ENCODE peak calls at places on chromosomes 13 and 19, in eight cellular contexts. One of them, this sample, is unnamed. For H3K4me1, the result is how much of the 10 kb centered on the place peaks cover.

GRCh38 chr19:47330466-47330869 is 1.5 kb upstream of the C5AR2 start:
- DNase-seq in adrenal gland: peak
- DNase-seq in transverse colon: no peak
- DNase-seq in lung: no peak
- DNase-seq in CD4-positive, CD25-positive, alpha-beta regulatory T cell: peak
- DNase-seq in breast epithelium: no peak
- DNase-seq in neuronal stem cell: no peak
- DNase-seq in RWPE2: no peak
- DNase-seq in this sample: no peak

GRCh38 chr13:90362718-90363117 is 984.8 kb upstream of the MIR17HG start:
- DNase-seq in neuronal stem cell: no peak
- DNase-seq in adrenal gland: no peak
- DNase-seq in RWPE2: no peak
- DNase-seq in breast epithelium: no peak
- DNase-seq in transverse colon: no peak
- DNase-seq in CD4-positive, CD25-positive, alpha-beta regulatory T cell: no peak
- DNase-seq in lung: no peak
- DNase-seq in this sample: no peak

GRCh38 chr19:39818626-39819097 is 15.3 kb downstream of the DYRK1B start:
- DNase-seq in CD4-positive, CD25-positive, alpha-beta regulatory T cell: no peak
- DNase-seq in breast epithelium: no peak
- DNase-seq in neuronal stem cell: no peak
- DNase-seq in adrenal gland: no peak
- DNase-seq in lung: no peak
- DNase-seq in RWPE2: peak
- DNase-seq in transverse colon: no peak
- DNase-seq in this sample: no peak

GRCh38 chr13:90261343-90261742 is 1086.1 kb upstream of the MIR17HG start:
- DNase-seq in breast epithelium: no peak
- DNase-seq in neuronal stem cell: no peak
- DNase-seq in lung: no peak
- DNase-seq in transverse colon: no peak
- DNase-seq in CD4-positive, CD25-positive, alpha-beta regulatory T cell: no peak
- DNase-seq in adrenal gland: no peak
- DNase-seq in RWPE2: no peak
- DNase-seq in this sample: no peak

GRCh38 chr19:3055741-3056453 is 6.4 kb downstream of the TLE5 start:
- DNase-seq in adrenal gland: no peak
- DNase-seq in transverse colon: peak
- DNase-seq in lung: peak
- DNase-seq in neuronal stem cell: no peak
- DNase-seq in breast epithelium: peak
- DNase-seq in RWPE2: peak
- DNase-seq in CD4-positive, CD25-positive, alpha-beta regulatory T cell: no peak
- DNase-seq in this sample: peak

GRCh38 chr13:98494769-98495168 is 82.1 kb downstream of the STK24 start:
- DNase-seq in CD4-positive, CD25-positive, alpha-beta regulatory T cell: no peak
- DNase-seq in RWPE2: no peak
- DNase-seq in transverse colon: no peak
- DNase-seq in breast epithelium: no peak
- DNase-seq in lung: no peak
- DNase-seq in adrenal gland: no peak
- DNase-seq in neuronal stem cell: no peak
- DNase-seq in this sample: no peak

GRCh38 chr19:49403404-49404187 is 15.5 kb downstream of the KASH5 start:
- DNase-seq in CD4-positive, CD25-positive, alpha-beta regulatory T cell: no peak
- DNase-seq in breast epithelium: no peak
- DNase-seq in transverse colon: no peak
- DNase-seq in RWPE2: no peak
- DNase-seq in adrenal gland: no peak
- DNase-seq in neuronal stem cell: no peak
- DNase-seq in lung: no peak
- DNase-seq in this sample: no peak

GRCh38 chr13:111027481-111028439 is 87.3 kb upstream of the ARHGEF7 start:
- DNase-seq in breast epithelium: no peak
- DNase-seq in lung: no peak
- DNase-seq in transverse colon: no peak
- DNase-seq in CD4-positive, CD25-positive, alpha-beta regulatory T cell: no peak
- DNase-seq in RWPE2: no peak
- DNase-seq in adrenal gland: no peak
- DNase-seq in neuronal stem cell: no peak
- DNase-seq in this sample: no peak

GRCh38 chr13:94795292-94795691 is 82.9 kb upstream of the SOX21 start:
- DNase-seq in lung: no peak
- DNase-seq in adrenal gland: no peak
- DNase-seq in breast epithelium: no peak
- DNase-seq in CD4-positive, CD25-positive, alpha-beta regulatory T cell: no peak
- DNase-seq in RWPE2: no peak
- DNase-seq in neuronal stem cell: no peak
- DNase-seq in transverse colon: no peak
- DNase-seq in this sample: no peak

GRCh38 chr19:56133858-56134654 is 7.0 kb upstream of the ZNF444 start:
- DNase-seq in neuronal stem cell: no peak
- DNase-seq in transverse colon: no peak
- DNase-seq in RWPE2: no peak
- DNase-seq in adrenal gland: no peak
- DNase-seq in breast epithelium: no peak
- DNase-seq in CD4-positive, CD25-positive, alpha-beta regulatory T cell: no peak
- DNase-seq in lung: peak
- DNase-seq in this sample: peak

GRCh38 chr19:1267441-1268391 is 1.4 kb upstream of the CIRBP start:
- DNase-seq in transverse colon: no peak
- DNase-seq in lung: no peak
- DNase-seq in breast epithelium: no peak
- DNase-seq in RWPE2: no peak
- DNase-seq in CD4-positive, CD25-positive, alpha-beta regulatory T cell: no peak
- DNase-seq in neuronal stem cell: no peak
- DNase-seq in adrenal gland: no peak
- DNase-seq in this sample: no peak

GRCh38 chr13:90928109-90928508 is 419.4 kb upstream of the MIR17HG start:
- DNase-seq in lung: no peak
- DNase-seq in adrenal gland: no peak
- DNase-seq in CD4-positive, CD25-positive, alpha-beta regulatory T cell: no peak
- DNase-seq in neuronal stem cell: no peak
- DNase-seq in transverse colon: no peak
- DNase-seq in RWPE2: no peak
- DNase-seq in breast epithelium: no peak
- DNase-seq in this sample: no peak

GRCh38 chr19:16391301-16392055 is 66.9 kb downstream of the KLF2 start:
- DNase-seq in CD4-positive, CD25-positive, alpha-beta regulatory T cell: no peak
- DNase-seq in transverse colon: no peak
- DNase-seq in breast epithelium: no peak
- DNase-seq in lung: no peak
- DNase-seq in adrenal gland: no peak
- DNase-seq in neuronal stem cell: no peak
- DNase-seq in RWPE2: no peak
- DNase-seq in this sample: no peak

GRCh38 chr13:72170571-72170970 is 303.6 kb upstream of the DACH1 start:
- DNase-seq in RWPE2: no peak
- DNase-seq in breast epithelium: no peak
- DNase-seq in CD4-positive, CD25-positive, alpha-beta regulatory T cell: no peak
- DNase-seq in adrenal gland: no peak
- DNase-seq in transverse colon: no peak
- DNase-seq in neuronal stem cell: no peak
- DNase-seq in lung: no peak
- DNase-seq in this sample: no peak

GRCh38 chr19:39046037-39046821 is 13.9 kb upstream of the FBXO27 start:
- DNase-seq in breast epithelium: no peak
- DNase-seq in CD4-positive, CD25-positive, alpha-beta regulatory T cell: peak
- DNase-seq in neuronal stem cell: no peak
- DNase-seq in adrenal gland: no peak
- DNase-seq in lung: no peak
- DNase-seq in transverse colon: no peak
- DNase-seq in RWPE2: no peak
- DNase-seq in this sample: no peak

GRCh38 chr19:44740351-44740824 is 8.1 kb upstream of the BCL3 start:
- DNase-seq in breast epithelium: no peak
- DNase-seq in neuronal stem cell: no peak
- DNase-seq in RWPE2: no peak
- DNase-seq in transverse colon: no peak
- DNase-seq in lung: no peak
- DNase-seq in adrenal gland: no peak
- DNase-seq in CD4-positive, CD25-positive, alpha-beta regulatory T cell: no peak
- DNase-seq in this sample: peak
- H3K4me3 ChIP-seq in breast epithelium: no peak
- H3K4me3 ChIP-seq in neuronal stem cell: no peak
- H3K4me3 ChIP-seq in RWPE2: no peak
- H3K4me3 ChIP-seq in transverse colon: no peak
- H3K4me3 ChIP-seq in lung: no peak
- H3K4me3 ChIP-seq in adrenal gland: no peak
- H3K4me3 ChIP-seq in CD4-positive, CD25-positive, alpha-beta regulatory T cell: no peak
- H3K4me3 ChIP-seq in this sample: no peak

GRCh38 chr13:75375329-75375728 is 106.6 kb downstream of the TBC1D4 start:
- DNase-seq in adrenal gland: no peak
- DNase-seq in RWPE2: no peak
- DNase-seq in lung: no peak
- DNase-seq in CD4-positive, CD25-positive, alpha-beta regulatory T cell: no peak
- DNase-seq in breast epithelium: no peak
- DNase-seq in neuronal stem cell: no peak
- DNase-seq in transverse colon: no peak
- DNase-seq in this sample: no peak
- H3K4me1 ChIP-seq in adrenal gland: under half
- H3K4me1 ChIP-seq in RWPE2: under half
- H3K4me1 ChIP-seq in lung: under half
- H3K4me1 ChIP-seq in CD4-positive, CD25-positive, alpha-beta regulatory T cell: under half
- H3K4me1 ChIP-seq in breast epithelium: under half
- H3K4me1 ChIP-seq in neuronal stem cell: under half
- H3K4me1 ChIP-seq in transverse colon: under half
- H3K4me1 ChIP-seq in this sample: under half

DNA sequence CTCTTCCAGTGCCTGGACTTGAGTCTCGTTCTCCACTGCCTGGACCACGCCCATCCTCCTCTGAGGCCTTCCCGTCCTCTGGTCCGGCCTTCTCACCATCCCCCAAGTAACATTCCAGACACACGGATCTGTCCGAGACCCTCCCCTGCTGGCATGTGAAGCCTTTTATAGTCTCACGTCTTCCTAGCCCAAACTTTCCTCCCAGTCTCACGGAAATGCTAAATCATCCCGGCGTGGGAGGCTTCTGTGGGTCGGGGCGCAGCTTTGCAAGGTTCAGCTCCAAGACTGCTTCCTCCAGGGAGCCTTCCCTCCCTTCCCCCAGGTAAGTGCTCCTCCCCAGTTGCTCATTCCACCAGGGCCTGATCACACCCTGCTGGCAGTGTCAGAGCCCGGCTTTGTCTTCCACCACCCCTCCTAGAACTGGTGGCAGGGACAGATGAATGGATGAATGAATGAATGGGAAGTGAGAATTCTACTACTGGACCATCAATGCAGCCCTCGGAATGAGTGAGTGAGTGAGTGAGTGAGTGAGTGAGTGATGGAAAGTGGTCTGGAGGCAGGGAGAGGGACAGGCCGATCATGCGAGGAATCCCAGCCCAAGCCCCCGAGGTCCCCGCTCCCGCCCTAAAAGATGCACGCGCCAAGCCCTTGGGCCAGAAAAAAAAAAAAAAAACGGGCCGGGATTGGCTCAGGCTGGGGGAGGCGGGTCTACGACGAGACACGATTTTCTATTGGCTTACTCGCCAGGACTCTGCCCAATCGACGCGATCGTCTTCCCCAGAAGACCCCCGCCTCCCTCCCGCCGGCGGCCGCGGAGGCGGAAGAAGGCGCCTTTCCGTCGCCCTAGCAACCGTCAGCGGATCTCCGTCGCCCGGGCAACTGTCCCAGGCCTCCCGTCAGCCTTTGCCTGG is 9.3 kb downstream of the EPHX3 start:
- DNase-seq in adrenal gland: peak
- DNase-seq in lung: peak
- DNase-seq in neuronal stem cell: peak
- DNase-seq in RWPE2: no peak
- DNase-seq in breast epithelium: peak
- DNase-seq in transverse colon: peak
- DNase-seq in CD4-positive, CD25-positive, alpha-beta regulatory T cell: peak
- DNase-seq in this sample: peak
- H3K27ac ChIP-seq in adrenal gland: no peak
- H3K27ac ChIP-seq in lung: no peak
- H3K27ac ChIP-seq in neuronal stem cell: peak
- H3K27ac ChIP-seq in RWPE2: no peak
- H3K27ac ChIP-seq in breast epithelium: peak
- H3K27ac ChIP-seq in transverse colon: peak
- H3K27ac ChIP-seq in CD4-positive, CD25-positive, alpha-beta regulatory T cell: no peak
- H3K27ac ChIP-seq in this sample: no peak

GRCh38 chr13:23570931-23571330 is 719 bp downstream of the TNFRSF19 start:
- DNase-seq in breast epithelium: no peak
- DNase-seq in neuronal stem cell: no peak
- DNase-seq in RWPE2: no peak
- DNase-seq in adrenal gland: no peak
- DNase-seq in CD4-positive, CD25-positive, alpha-beta regulatory T cell: no peak
- DNase-seq in lung: no peak
- DNase-seq in transverse colon: no peak
- DNase-seq in this sample: no peak

GRCh38 chr13:23572836-23573235 is 2.6 kb downstream of the TNFRSF19 start:
- DNase-seq in adrenal gland: no peak
- DNase-seq in lung: no peak
- DNase-seq in transverse colon: no peak
- DNase-seq in RWPE2: no peak
- DNase-seq in neuronal stem cell: no peak
- DNase-seq in breast epithelium: no peak
- DNase-seq in CD4-positive, CD25-positive, alpha-beta regulatory T cell: no peak
- DNase-seq in this sample: no peak

GRCh38 chr13:23574421-23574820 is 4.2 kb downstream of the TNFRSF19 start:
- DNase-seq in breast epithelium: no peak
- DNase-seq in RWPE2: no peak
- DNase-seq in CD4-positive, CD25-positive, alpha-beta regulatory T cell: no peak
- DNase-seq in neuronal stem cell: no peak
- DNase-seq in transverse colon: no peak
- DNase-seq in lung: no peak
- DNase-seq in adrenal gland: no peak
- DNase-seq in this sample: no peak

GRCh38 chr13:23567792-23568480 is 2.3 kb upstream of the TNFRSF19 start:
- DNase-seq in CD4-positive, CD25-positive, alpha-beta regulatory T cell: no peak
- DNase-seq in lung: no peak
- DNase-seq in RWPE2: no peak
- DNase-seq in neuronal stem cell: peak
- DNase-seq in breast epithelium: no peak
- DNase-seq in transverse colon: no peak
- DNase-seq in adrenal gland: no peak
- DNase-seq in this sample: no peak

DNA sequence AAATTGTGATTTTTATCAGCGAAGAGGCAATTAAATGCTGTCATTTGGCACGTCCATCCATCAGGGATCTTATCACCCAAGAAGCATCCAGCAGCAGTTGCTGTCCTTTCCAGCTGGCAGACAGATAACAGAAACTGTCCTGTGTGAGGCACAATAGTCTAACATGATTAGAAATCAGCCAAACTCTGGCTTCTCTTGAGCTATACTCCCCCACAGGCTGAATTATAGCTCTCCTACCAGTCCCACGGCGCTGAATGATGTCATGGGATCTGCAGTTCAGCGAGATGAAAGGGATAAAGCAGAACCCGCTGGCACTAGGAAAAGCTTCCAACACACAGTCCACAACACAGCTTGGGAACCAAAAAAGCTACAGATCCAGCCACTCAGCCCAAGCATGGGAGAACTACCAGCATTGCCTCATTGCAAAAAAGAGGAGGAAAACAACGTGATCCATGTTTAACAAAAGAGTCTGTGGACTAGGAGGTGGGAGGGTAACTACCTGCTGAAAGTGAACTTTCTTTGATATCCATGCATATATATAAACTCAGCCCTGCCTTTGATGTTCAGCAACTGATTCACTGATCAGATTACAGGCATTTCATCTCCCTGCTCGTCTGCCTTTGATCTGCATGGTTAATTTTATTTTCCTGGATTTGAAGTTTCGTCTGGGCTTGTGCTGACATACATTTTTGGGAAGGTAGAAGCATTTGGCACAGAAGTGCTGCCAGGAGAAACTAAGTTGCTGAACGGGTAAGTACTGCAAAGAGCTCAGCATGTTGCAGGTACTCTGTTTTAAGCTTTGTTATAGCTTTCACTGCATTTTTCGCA is at the start of gene TNFRSF19:
- DNase-seq in neuronal stem cell: no peak
- DNase-seq in breast epithelium: no peak
- DNase-seq in transverse colon: no peak
- DNase-seq in lung: no peak
- DNase-seq in adrenal gland: peak
- DNase-seq in CD4-positive, CD25-positive, alpha-beta regulatory T cell: no peak
- DNase-seq in RWPE2: no peak
- DNase-seq in this sample: no peak
- H3K4me3 ChIP-seq in neuronal stem cell: peak
- H3K4me3 ChIP-seq in breast epithelium: peak
- H3K4me3 ChIP-seq in transverse colon: no peak
- H3K4me3 ChIP-seq in lung: no peak
- H3K4me3 ChIP-seq in adrenal gland: peak
- H3K4me3 ChIP-seq in CD4-positive, CD25-positive, alpha-beta regulatory T cell: no peak
- H3K4me3 ChIP-seq in RWPE2: no peak
- H3K4me3 ChIP-seq in this sample: no peak